ENCODE peak calls at places on chromosome 17, in four cellular contexts. One of them, this sample, is unnamed.

GRCh38 chr17:69012895-69013805 is 47.6 kb downstream of the ABCA9 start:
- DNase-seq in GM12891: no peak
- DNase-seq in K562: peak
- DNase-seq in GM12878: no peak
- DNase-seq in this sample: no peak

GRCh38 chr17:49315974-49316570 is 46.0 kb downstream of the ZNF652 start:
- DNase-seq in GM12891: no peak
- DNase-seq in K562: no peak
- DNase-seq in GM12878: no peak
- DNase-seq in this sample: no peak

GRCh38 chr17:71970312-71970711 is 150.5 kb upstream of the SOX9 start:
- DNase-seq in GM12891: no peak
- DNase-seq in K562: no peak
- DNase-seq in GM12878: no peak
- DNase-seq in this sample: no peak

GRCh38 chr17:80891096-80892018 is 100.3 kb upstream of the CHMP6 start:
- DNase-seq in GM12891: no peak
- DNase-seq in K562: peak
- DNase-seq in GM12878: peak
- DNase-seq in this sample: peak

GRCh38 chr17:2595736-2596135 is 2.3 kb downstream of the PAFAH1B1 start:
- DNase-seq in GM12891: no peak
- DNase-seq in K562: no peak
- DNase-seq in GM12878: no peak
- DNase-seq in this sample: no peak

GRCh38 chr17:30161601-30162000 is 45.0 kb downstream of the NSRP1 start:
- DNase-seq in GM12891: no peak
- DNase-seq in K562: no peak
- DNase-seq in GM12878: no peak
- DNase-seq in this sample: no peak

GRCh38 chr17:80068301-80069160 is 32.1 kb downstream of the CCDC40 start:
- DNase-seq in GM12891: no peak
- DNase-seq in K562: peak
- DNase-seq in GM12878: no peak
- DNase-seq in this sample: no peak

GRCh38 chr17:50935201-50936124 is 69.3 kb upstream of the TOB1 start:
- DNase-seq in GM12891: no peak
- DNase-seq in K562: no peak
- DNase-seq in GM12878: no peak
- DNase-seq in this sample: no peak

GRCh38 chr17:79090503-79091372 is 16.1 kb downstream of the ENGASE start:
- DNase-seq in GM12891: no peak
- DNase-seq in K562: peak
- DNase-seq in GM12878: no peak
- DNase-seq in this sample: no peak

GRCh38 chr17:50213026-50214015 is 11.9 kb upstream of the COL1A1 start:
- DNase-seq in GM12891: peak
- DNase-seq in K562: peak
- DNase-seq in GM12878: peak
- DNase-seq in this sample: peak

GRCh38 chr17:59846391-59847165 is 46.2 kb downstream of the TUBD1 start:
- DNase-seq in GM12891: peak
- DNase-seq in K562: no peak
- DNase-seq in GM12878: peak
- DNase-seq in this sample: peak

GRCh38 chr17:62073993-62074392 is 8.9 kb upstream of the MED13 start:
- DNase-seq in GM12891: no peak
- DNase-seq in K562: no peak
- DNase-seq in GM12878: no peak
- DNase-seq in this sample: no peak

GRCh38 chr17:27666831-27667560 is 36.0 kb downstream of the LGALS9 start:
- DNase-seq in GM12891: no peak
- DNase-seq in K562: no peak
- DNase-seq in GM12878: no peak
- DNase-seq in this sample: no peak

GRCh38 chr17:78620099-78620498 is 42.9 kb upstream of the DNAH17 start:
- DNase-seq in GM12891: no peak
- DNase-seq in K562: no peak
- DNase-seq in GM12878: no peak
- DNase-seq in this sample: no peak

GRCh38 chr17:41734139-41734948 is at the start of gene HAP1:
- DNase-seq in GM12891: no peak
- DNase-seq in K562: no peak
- DNase-seq in GM12878: no peak
- DNase-seq in this sample: no peak

GRCh38 chr17:75558666-75559530 is 28.7 kb upstream of the MYO15B start:
- DNase-seq in GM12891: no peak
- DNase-seq in K562: peak
- DNase-seq in GM12878: no peak
- DNase-seq in this sample: no peak

GRCh38 chr17:4594406-4595349 is 10.3 kb downstream of the SMTNL2 start:
- DNase-seq in GM12891: peak
- DNase-seq in K562: peak
- DNase-seq in GM12878: no peak
- DNase-seq in this sample: peak

GRCh38 chr17:16491131-16491702 is 776 bp downstream of the LRRC75A start:
- DNase-seq in GM12891: no peak
- DNase-seq in K562: no peak
- DNase-seq in GM12878: no peak
- DNase-seq in this sample: no peak

GRCh38 chr17:4849011-4849536 is 15.9 kb downstream of the MINK1 start:
- DNase-seq in GM12891: no peak
- DNase-seq in K562: no peak
- DNase-seq in GM12878: no peak
- DNase-seq in this sample: no peak

GRCh38 chr17:7634384-7634783 is 4.4 kb downstream of the SHBG start:
- DNase-seq in GM12891: no peak
- DNase-seq in K562: peak
- DNase-seq in GM12878: no peak
- DNase-seq in this sample: no peak

GRCh38 chr17:71846561-71846960 is 274.3 kb upstream of the SOX9 start:
- DNase-seq in GM12891: no peak
- DNase-seq in K562: no peak
- DNase-seq in GM12878: no peak
- DNase-seq in this sample: no peak

GRCh38 chr17:7667616-7668406 is 17.1 kb downstream of the ATP1B2 start:
- DNase-seq in GM12891: no peak
- DNase-seq in K562: no peak
- DNase-seq in GM12878: no peak
- DNase-seq in this sample: no peak

GRCh38 chr17:20083460-20083859 is 74.3 kb downstream of the SPECC1 start:
- DNase-seq in GM12891: no peak
- DNase-seq in K562: no peak
- DNase-seq in GM12878: no peak
- DNase-seq in this sample: no peak

GRCh38 chr17:55760643-55761355 is 9.9 kb downstream of the PCTP start:
- DNase-seq in GM12891: no peak
- DNase-seq in K562: no peak
- DNase-seq in GM12878: no peak
- DNase-seq in this sample: no peak

GRCh38 chr17:76005263-76006149 is 4.9 kb downstream of the CDK3 start:
- DNase-seq in GM12891: peak
- DNase-seq in K562: peak
- DNase-seq in GM12878: no peak
- DNase-seq in this sample: no peak

GRCh38 chr17:74842146-74842598 is 17.5 kb downstream of the GRIN2C start:
- DNase-seq in GM12891: no peak
- DNase-seq in K562: no peak
- DNase-seq in GM12878: no peak
- DNase-seq in this sample: no peak

GRCh38 chr17:54435966-54436365 is 464.7 kb upstream of the TOM1L1 start:
- DNase-seq in GM12891: no peak
- DNase-seq in K562: no peak
- DNase-seq in GM12878: no peak
- DNase-seq in this sample: no peak

GRCh38 chr17:14307560-14308024 is 6.7 kb downstream of the HS3ST3B1 start:
- DNase-seq in GM12891: no peak
- DNase-seq in K562: no peak
- DNase-seq in GM12878: no peak
- DNase-seq in this sample: no peak

GRCh38 chr17:48571826-48572417 is 6.2 kb downstream of the HOXB4 start:
- DNase-seq in GM12891: no peak
- DNase-seq in K562: no peak
- DNase-seq in GM12878: no peak
- DNase-seq in this sample: no peak

GRCh38 chr17:27996157-27997043 is 46.1 kb upstream of the NLK start:
- DNase-seq in GM12891: no peak
- DNase-seq in K562: no peak
- DNase-seq in GM12878: no peak
- DNase-seq in this sample: no peak

GRCh38 chr17:18187816-18188761 is 4.5 kb downstream of the ALKBH5 start:
- DNase-seq in GM12891: no peak
- DNase-seq in K562: no peak
- DNase-seq in GM12878: no peak
- DNase-seq in this sample: no peak

GRCh38 chr17:17760872-17761550 is 75.8 kb downstream of the SREBF1 start:
- DNase-seq in GM12891: no peak
- DNase-seq in K562: no peak
- DNase-seq in GM12878: no peak
- DNase-seq in this sample: no peak

GRCh38 chr17:40089085-40089895 is 11.1 kb downstream of the NR1D1 start:
- DNase-seq in GM12891: no peak
- DNase-seq in K562: no peak
- DNase-seq in GM12878: no peak
- DNase-seq in this sample: no peak

GRCh38 chr17:1455291-1455747 is 713 bp downstream of the CRK start:
- DNase-seq in GM12891: no peak
- DNase-seq in K562: peak
- DNase-seq in GM12878: no peak
- DNase-seq in this sample: peak

GRCh38 chr17:2580641-2581040 is 12.8 kb upstream of the PAFAH1B1 start:
- DNase-seq in GM12891: no peak
- DNase-seq in K562: no peak
- DNase-seq in GM12878: no peak
- DNase-seq in this sample: no peak

GRCh38 chr17:8125947-8126305 is 2.0 kb upstream of the HES7 start:
- DNase-seq in GM12891: no peak
- DNase-seq in K562: peak
- DNase-seq in GM12878: no peak
- DNase-seq in this sample: no peak

GRCh38 chr17:492015-492399 is 139.4 kb upstream of the RPH3AL start:
- DNase-seq in GM12891: no peak
- DNase-seq in K562: no peak
- DNase-seq in GM12878: no peak
- DNase-seq in this sample: no peak

GRCh38 chr17:50682938-50683337 is 24.8 kb downstream of the ANKRD40 start:
- DNase-seq in GM12891: no peak
- DNase-seq in K562: no peak
- DNase-seq in GM12878: no peak
- DNase-seq in this sample: no peak

GRCh38 chr17:77475012-77475976 is 334.5 kb downstream of the SEC14L1 start:
- DNase-seq in GM12891: no peak
- DNase-seq in K562: no peak
- DNase-seq in GM12878: no peak
- DNase-seq in this sample: peak
- TF ChIP-seq POLR2AphosphoS5 in GM12891: peak
- TF ChIP-seq POLR2AphosphoS5 in K562: no peak
- TF ChIP-seq POLR2AphosphoS5 in GM12878: no peak
- TF ChIP-seq POLR2AphosphoS5 in this sample: peak

GRCh38 chr17:45311762-45312476 is 4.9 kb downstream of the MAP3K14 start:
- DNase-seq in GM12891: peak
- DNase-seq in K562: no peak
- DNase-seq in GM12878: no peak
- DNase-seq in this sample: no peak
- TF ChIP-seq SPI1 in GM12891: no peak
- TF ChIP-seq SPI1 in K562: no peak
- TF ChIP-seq SPI1 in GM12878: no peak
- TF ChIP-seq SPI1 in this sample: no peak

DNA sequence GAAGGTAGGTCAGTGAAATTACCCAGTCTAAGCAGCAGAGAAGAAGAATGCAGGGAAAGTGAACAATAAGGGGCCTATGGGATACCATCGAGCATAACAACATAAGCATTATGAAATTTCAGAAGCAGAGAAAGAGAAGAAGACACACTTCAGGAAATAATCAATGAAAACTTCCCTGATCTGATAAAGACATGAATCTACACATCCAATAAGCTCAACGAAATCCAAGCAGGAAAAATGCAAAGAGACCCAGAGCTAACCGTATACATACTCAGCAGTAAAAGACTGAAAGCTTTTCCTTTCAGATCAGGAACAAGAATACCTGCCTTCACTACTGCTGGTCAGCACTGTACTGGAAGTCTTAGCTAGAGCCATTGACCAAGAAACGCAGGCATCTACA is 38.6 kb downstream of the WDR45B start:
- DNase-seq in GM12891: no peak
- DNase-seq in K562: no peak
- DNase-seq in GM12878: no peak
- DNase-seq in this sample: no peak
- TF ChIP-seq POLR2AphosphoS5 in GM12891: no peak
- TF ChIP-seq POLR2AphosphoS5 in K562: no peak
- TF ChIP-seq POLR2AphosphoS5 in GM12878: no peak
- TF ChIP-seq POLR2AphosphoS5 in this sample: no peak

GRCh38 chr17:57092779-57093178 is 7.7 kb downstream of the AKAP1 start:
- DNase-seq in GM12891: no peak
- DNase-seq in K562: no peak
- DNase-seq in GM12878: no peak
- DNase-seq in this sample: no peak

GRCh38 chr17:57090560-57091185 is 5.6 kb downstream of the AKAP1 start:
- DNase-seq in GM12891: no peak
- DNase-seq in K562: no peak
- DNase-seq in GM12878: no peak
- DNase-seq in this sample: peak

GRCh38 chr17:57091186-57091618 is 6.2 kb downstream of the AKAP1 start:
- DNase-seq in GM12891: no peak
- DNase-seq in K562: no peak
- DNase-seq in GM12878: no peak
- DNase-seq in this sample: no peak

GRCh38 chr17:57089391-57089790 is 4.3 kb downstream of the AKAP1 start:
- DNase-seq in GM12891: no peak
- DNase-seq in K562: no peak
- DNase-seq in GM12878: no peak
- DNase-seq in this sample: no peak

DNA sequence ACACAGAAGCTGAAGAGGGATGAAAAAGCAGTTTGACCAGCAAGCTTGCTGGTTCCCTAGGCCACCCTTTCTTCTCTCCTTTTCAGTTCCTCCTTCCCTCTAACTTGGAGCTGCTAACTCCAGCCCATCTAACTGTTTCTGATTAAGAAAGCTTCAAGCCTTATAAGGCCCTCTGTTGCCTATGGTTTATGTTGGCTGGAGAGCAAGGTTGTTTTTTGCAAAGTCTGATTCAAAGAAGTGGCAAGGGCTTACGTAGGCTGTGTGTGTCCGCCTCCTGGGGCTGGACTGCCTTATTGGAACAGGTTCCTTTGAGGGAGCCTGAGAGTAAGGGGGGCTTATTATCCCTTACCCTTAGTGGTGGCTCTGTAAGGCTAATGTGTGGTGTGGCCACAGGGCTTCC is 7.1 kb downstream of the AKAP1 start:
- DNase-seq in GM12891: no peak
- DNase-seq in K562: no peak
- DNase-seq in GM12878: no peak
- DNase-seq in this sample: peak
- TF ChIP-seq SPI1 in GM12891: peak
- TF ChIP-seq SPI1 in K562: no peak
- TF ChIP-seq SPI1 in GM12878: peak
- TF ChIP-seq SPI1 in this sample: peak